ENCODE peak calls at places on chromosomes 4 and X, in seven cellular contexts. L, M, Y, R, E, B and G are unnamed samples.
A peak's percentile ranks its signal among the peaks of the same experiment; 100 is the strongest.

GRCh38 chrX:134752558-134752957 is 94.3 kb upstream of the PLAC1 start:
- DNase-seq in L (no peak), M (no peak), Y (no peak), R (no peak), E (no peak), B (no peak), G (no peak)

GRCh38 chr4:91519155-91519554 is 784.6 kb upstream of the GRID2 start:
- DNase-seq in L (no peak), M (no peak), Y (no peak), R (no peak), E (no peak), B (no peak), G (no peak)

GRCh38 chrX:31228909-31229308 is 157.1 kb upstream of the FTHL17 start:
- DNase-seq in L (no peak), M (no peak), Y (no peak), R (no peak), E (no peak), B (no peak), G (no peak)

GRCh38 chr4:171785392-171785791 is 27.8 kb upstream of the GALNTL6 start:
- DNase-seq in L (no peak), M (no peak), Y (no peak), R (no peak), E (no peak), B (no peak), G (no peak)

GRCh38 chr4:140609548-140610425 is 41.0 kb upstream of the UCP1 start:
- DNase-seq in L (peak; percentile 72), M (peak; percentile 59), Y (peak; percentile 59), R (peak; percentile 51), E (peak; percentile 41), B (peak; percentile 63), G (peak; percentile 71)

GRCh38 chrX:20144491-20144890 is 2.9 kb upstream of the EIF1AX start:
- DNase-seq in L (peak; percentile 66), M (no peak), Y (no peak), R (no peak), E (no peak), B (no peak), G (peak; percentile 73)

GRCh38 chr4:155371432-155372043 is 5.2 kb downstream of the MAP9 start:
- DNase-seq in L (peak; percentile 43), M (peak; percentile 35), Y (peak; percentile 40), R (peak; percentile 35), E (peak; percentile 16), B (peak; percentile 56), G (peak; percentile 61)

GRCh38 chr4:163558539-163559044 is 64.1 kb downstream of the TMA16 start:
- DNase-seq in L (no peak), M (no peak), Y (peak; percentile 15), R (no peak), E (no peak), B (no peak), G (no peak)

GRCh38 chr4:40492747-40493146 is 136.9 kb downstream of the RBM47 start:
- DNase-seq in L (no peak), M (no peak), Y (no peak), R (no peak), E (no peak), B (no peak), G (no peak)

GRCh38 chrX:49919617-49920016 is 2.8 kb upstream of the CLCN5 start:
- DNase-seq in L (peak; percentile 35), M (peak; percentile 56), Y (peak; percentile 67), R (peak; percentile 54), E (no peak), B (peak; percentile 21), G (peak; percentile 34)

GRCh38 chrX:75547783-75548182 is 24.9 kb upstream of the ZDHHC15 start:
- DNase-seq in L (peak; percentile 0), M (no peak), Y (peak; percentile 49), R (no peak), E (no peak), B (no peak), G (no peak)

DNA sequence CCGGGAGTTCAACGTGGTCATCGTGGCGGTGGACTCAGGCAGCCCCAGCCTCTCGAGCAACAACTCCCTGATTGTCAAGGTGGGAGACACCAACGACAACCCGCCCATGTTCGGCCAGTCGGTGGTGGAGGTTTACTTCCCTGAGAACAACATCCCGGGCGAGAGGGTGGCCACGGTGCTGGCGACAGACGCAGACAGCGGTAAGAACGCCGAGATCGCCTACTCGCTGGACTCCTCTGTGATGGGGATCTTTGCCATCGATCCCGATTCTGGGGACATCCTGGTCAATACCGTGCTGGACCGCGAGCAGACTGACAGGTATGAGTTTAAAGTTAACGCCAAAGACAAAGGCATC is 2.7 kb downstream of the PCDH7 start:
- DNase-seq in L (no peak), M (peak; percentile 45), Y (peak; percentile 14), R (peak; percentile 29), E (no peak), B (no peak), G (no peak)
- H3K4me3 ChIP-seq in L (no peak overlapping the region), M (peak overlapping the region; percentile 96), Y (peak overlapping the region; percentile 60), R (peak overlapping the region; percentile 73), E (no peak overlapping the region), B (no peak overlapping the region), G (no peak overlapping the region)

DNA sequence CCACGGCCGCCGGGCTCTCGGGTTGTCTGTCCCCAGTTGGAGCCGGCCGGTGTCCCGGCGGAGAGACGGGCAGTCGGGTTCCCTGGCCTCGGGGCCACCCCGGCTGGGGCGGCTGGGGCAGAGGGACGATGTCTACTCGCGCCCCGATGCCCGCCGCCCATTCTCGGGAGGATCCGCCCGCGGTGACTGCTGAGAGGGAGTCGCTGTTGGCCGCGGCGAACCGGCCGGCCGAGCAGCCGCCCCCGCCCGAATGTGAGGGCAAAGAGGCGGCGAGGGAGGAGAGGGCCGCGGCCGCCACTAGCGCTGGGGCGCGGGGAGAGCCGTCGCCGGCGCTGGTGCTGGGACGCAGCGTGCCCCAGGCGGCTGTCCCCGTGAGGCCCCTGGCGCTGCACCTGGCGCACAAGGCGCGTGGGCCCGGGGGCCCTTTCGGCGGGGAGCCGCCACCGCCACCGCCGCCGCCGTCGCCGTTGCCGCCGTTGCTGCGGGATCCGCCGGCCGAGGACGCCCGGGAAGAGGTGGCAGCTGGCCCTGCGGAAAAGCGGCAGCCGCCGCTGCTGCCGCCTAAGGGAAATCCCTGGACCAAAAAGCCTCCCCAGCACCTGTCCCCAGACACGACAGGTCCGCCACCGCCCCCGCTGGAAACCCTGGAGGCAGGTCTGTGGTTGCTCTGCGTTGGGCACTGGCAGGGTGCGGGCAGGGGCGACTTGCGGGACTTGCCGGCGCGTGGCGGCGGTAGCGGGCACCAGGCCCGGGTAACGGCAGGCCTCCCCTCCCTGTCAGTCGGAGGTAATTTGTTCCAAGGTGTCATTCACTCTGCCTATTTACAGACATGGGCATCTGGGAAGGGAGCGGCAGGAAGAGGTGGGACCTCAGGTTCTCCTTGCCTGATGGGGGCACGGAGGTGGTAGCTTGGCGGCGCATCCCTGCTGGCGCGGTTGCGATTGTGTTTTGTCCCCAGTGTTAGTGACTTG is 739 bp downstream of the LARP1B start:
- DNase-seq in L (peak; percentile 81), M (peak; percentile 73), Y (peak; percentile 74), R (peak; percentile 75), E (peak; percentile 43), B (peak; percentile 69), G (peak; percentile 59)
- TF ChIP-seq EZH2phosphoT487 in L (no peak), M (no peak), Y (no peak), R (no peak), E (no peak), B (no peak), G (peak; percentile 56)

GRCh38 chr4:64327237-64327636 is 82.0 kb downstream of the TECRL start:
- DNase-seq in L (no peak), M (no peak), Y (no peak), R (no peak), E (no peak), B (no peak), G (no peak)

GRCh38 chr4:64330143-64330542 is 79.1 kb downstream of the TECRL start:
- DNase-seq in L (no peak), M (peak; percentile 19), Y (no peak), R (no peak), E (no peak), B (peak; percentile 12), G (peak; percentile 20)

GRCh38 chr4:64326507-64326906 is 82.7 kb downstream of the TECRL start:
- DNase-seq in L (no peak), M (no peak), Y (no peak), R (no peak), E (no peak), B (no peak), G (no peak)
- TF ChIP-seq EZH2 in L (no peak), M (no peak), Y (no peak), R (no peak), E (no peak), B (no peak), G (no peak)

DNA sequence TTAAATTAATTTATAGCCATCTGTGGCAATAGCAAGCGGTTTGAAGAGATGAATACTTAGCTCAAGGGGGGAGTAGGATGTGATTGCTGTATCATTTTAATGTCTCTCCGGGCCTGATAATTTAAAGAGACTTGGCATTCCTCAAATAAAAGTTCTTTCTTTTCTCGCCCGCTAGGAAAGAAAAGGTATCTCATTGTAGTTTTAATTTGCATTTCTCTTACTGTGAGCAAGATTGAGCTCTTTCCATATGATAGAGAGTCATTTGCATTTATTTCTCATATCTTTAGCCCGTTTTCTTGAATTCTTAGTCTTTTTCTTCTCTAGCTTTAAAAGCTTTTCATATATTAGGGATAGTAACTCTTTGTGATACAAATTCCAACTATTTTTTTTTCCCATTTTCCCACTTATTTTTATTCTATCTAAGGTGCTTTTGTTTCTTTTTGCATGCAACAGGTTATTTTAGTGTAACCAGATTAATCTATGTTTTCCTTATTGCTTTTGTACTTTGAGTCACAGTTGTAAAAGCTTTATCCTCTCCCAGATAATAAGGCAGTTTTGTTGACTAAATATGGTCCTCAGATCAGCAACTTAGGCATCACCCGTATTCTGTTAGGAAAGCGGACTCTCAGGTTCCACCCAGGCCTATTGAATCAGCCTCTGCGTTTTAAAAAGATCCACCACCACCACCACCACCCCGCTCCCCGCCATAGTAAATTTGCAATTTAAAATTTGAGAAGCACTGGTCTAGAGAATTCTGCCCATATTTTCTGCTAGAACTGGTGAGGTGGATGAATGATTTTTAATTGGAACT is 58.7 kb upstream of the USP9X start:
- DNase-seq in L (no peak), M (peak; percentile 54), Y (peak; percentile 21), R (peak; percentile 37), E (no peak), B (no peak), G (peak; percentile 8)
- H3K4me3 ChIP-seq in L (no peak overlapping the region), M (peak overlapping the region; percentile 34), Y (no peak overlapping the region), R (peak overlapping the region; percentile 33), E (no peak overlapping the region), B (no peak overlapping the region), G (no peak overlapping the region)

DNA sequence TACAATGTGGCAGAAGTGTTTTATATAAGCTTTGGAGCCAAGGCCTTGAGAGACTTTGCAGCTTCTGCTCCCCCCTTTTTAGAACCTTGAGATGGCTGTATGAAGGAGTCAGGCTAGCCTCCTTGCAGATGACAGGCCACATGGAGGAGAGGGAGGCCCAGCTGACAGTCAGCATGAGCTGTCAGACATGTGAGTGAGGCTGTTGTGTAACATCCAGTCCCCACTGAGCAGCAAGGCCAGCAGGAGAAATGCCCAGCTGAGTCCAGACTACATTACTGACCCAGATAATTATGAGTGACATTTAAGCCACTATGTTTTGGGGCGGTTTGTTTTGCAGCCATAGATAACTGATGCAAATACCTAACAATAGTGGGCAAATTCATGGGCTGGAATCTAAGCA is 515.3 kb upstream of the ARX start:
- DNase-seq in L (no peak), M (no peak), Y (peak; percentile 10), R (no peak), E (no peak), B (no peak), G (no peak)
- TF ChIP-seq EZH2phosphoT487 in L (no peak), M (no peak), Y (no peak), R (no peak), E (no peak), B (no peak), G (no peak)